ENCODE peak calls at places on chromosomes 6 and 20, in six cellular contexts. One of them, this sample, is unnamed. For H3K27me3, the result is how much of the 10 kb centered on the place peaks cover.

GRCh38 chr6:193773-194310 is 98.4 kb upstream of the DUSP22 start:
- DNase-seq in heart right ventricle: no peak
- DNase-seq in transverse colon: no peak
- DNase-seq in breast epithelium: no peak
- DNase-seq in PC-3: no peak
- DNase-seq in Caco-2: no peak
- DNase-seq in this sample: peak

GRCh38 chr6:137982418-137983189 is 115.5 kb downstream of the TNFAIP3 start:
- DNase-seq in heart right ventricle: no peak
- DNase-seq in transverse colon: no peak
- DNase-seq in breast epithelium: no peak
- DNase-seq in PC-3: no peak
- DNase-seq in Caco-2: no peak
- DNase-seq in this sample: no peak

GRCh38 chr6:87154641-87155271 is 609 bp upstream of the ZNF292 start:
- DNase-seq in heart right ventricle: no peak
- DNase-seq in transverse colon: no peak
- DNase-seq in breast epithelium: no peak
- DNase-seq in PC-3: peak
- DNase-seq in Caco-2: no peak
- DNase-seq in this sample: no peak

GRCh38 chr6:4316867-4317400 is 181.6 kb upstream of the ECI2 start:
- DNase-seq in heart right ventricle: peak
- DNase-seq in transverse colon: peak
- DNase-seq in breast epithelium: no peak
- DNase-seq in PC-3: peak
- DNase-seq in Caco-2: no peak
- DNase-seq in this sample: peak

GRCh38 chr6:132919028-132919427 is 104.7 kb downstream of the RPS12 start:
- DNase-seq in heart right ventricle: no peak
- DNase-seq in transverse colon: no peak
- DNase-seq in breast epithelium: no peak
- DNase-seq in PC-3: no peak
- DNase-seq in Caco-2: no peak
- DNase-seq in this sample: no peak

GRCh38 chr6:136501514-136501913 is 48.7 kb downstream of the MAP7 start:
- DNase-seq in heart right ventricle: no peak
- DNase-seq in transverse colon: no peak
- DNase-seq in breast epithelium: no peak
- DNase-seq in PC-3: no peak
- DNase-seq in Caco-2: no peak
- DNase-seq in this sample: no peak

GRCh38 chr6:73680289-73680688 is 15.7 kb upstream of the CD109 start:
- DNase-seq in heart right ventricle: no peak
- DNase-seq in transverse colon: no peak
- DNase-seq in breast epithelium: no peak
- DNase-seq in PC-3: peak
- DNase-seq in Caco-2: no peak
- DNase-seq in this sample: no peak

GRCh38 chr6:55293116-55293515 is 34.2 kb upstream of the GFRAL start:
- DNase-seq in heart right ventricle: no peak
- DNase-seq in transverse colon: no peak
- DNase-seq in breast epithelium: no peak
- DNase-seq in PC-3: peak
- DNase-seq in Caco-2: no peak
- DNase-seq in this sample: peak

GRCh38 chr6:134637282-134637681 is 312.6 kb downstream of the ALDH8A1 start:
- DNase-seq in heart right ventricle: no peak
- DNase-seq in transverse colon: no peak
- DNase-seq in breast epithelium: no peak
- DNase-seq in PC-3: no peak
- DNase-seq in Caco-2: no peak
- DNase-seq in this sample: no peak

GRCh38 chr20:62464990-62465389 is 10.8 kb downstream of the GATA5 start:
- DNase-seq in heart right ventricle: no peak
- DNase-seq in transverse colon: no peak
- DNase-seq in breast epithelium: no peak
- DNase-seq in PC-3: no peak
- DNase-seq in Caco-2: no peak
- DNase-seq in this sample: no peak

GRCh38 chr6:144580039-144580438 is 294.9 kb downstream of the UTRN start:
- DNase-seq in heart right ventricle: no peak
- DNase-seq in transverse colon: no peak
- DNase-seq in breast epithelium: no peak
- DNase-seq in PC-3: no peak
- DNase-seq in Caco-2: no peak
- DNase-seq in this sample: no peak

GRCh38 chr20:10357974-10358373 is 76.0 kb downstream of the MKKS start:
- DNase-seq in heart right ventricle: no peak
- DNase-seq in transverse colon: no peak
- DNase-seq in breast epithelium: no peak
- DNase-seq in PC-3: no peak
- DNase-seq in Caco-2: no peak
- DNase-seq in this sample: no peak

GRCh38 chr6:168160506-168161370 is 81.7 kb upstream of the FRMD1 start:
- DNase-seq in heart right ventricle: no peak
- DNase-seq in transverse colon: no peak
- DNase-seq in breast epithelium: no peak
- DNase-seq in PC-3: no peak
- DNase-seq in Caco-2: no peak
- DNase-seq in this sample: no peak

GRCh38 chr6:166456360-166457156 is 73.8 kb upstream of the MPC1 start:
- DNase-seq in heart right ventricle: no peak
- DNase-seq in transverse colon: peak
- DNase-seq in breast epithelium: no peak
- DNase-seq in PC-3: peak
- DNase-seq in Caco-2: no peak
- DNase-seq in this sample: no peak

GRCh38 chr20:35739294-35740163 is 2.5 kb downstream of the RBM39 start:
- DNase-seq in heart right ventricle: no peak
- DNase-seq in transverse colon: no peak
- DNase-seq in breast epithelium: no peak
- DNase-seq in PC-3: peak
- DNase-seq in Caco-2: no peak
- DNase-seq in this sample: no peak

GRCh38 chr6:82040405-82041221 is 206.9 kb downstream of the IBTK start:
- DNase-seq in heart right ventricle: no peak
- DNase-seq in transverse colon: no peak
- DNase-seq in breast epithelium: no peak
- DNase-seq in PC-3: peak
- DNase-seq in Caco-2: peak
- DNase-seq in this sample: no peak
- TF ChIP-seq CTCF in heart right ventricle: peak
- TF ChIP-seq CTCF in transverse colon: peak
- TF ChIP-seq CTCF in breast epithelium: peak
- TF ChIP-seq CTCF in PC-3: peak
- TF ChIP-seq CTCF in Caco-2: peak
- TF ChIP-seq CTCF in this sample: peak

DNA sequence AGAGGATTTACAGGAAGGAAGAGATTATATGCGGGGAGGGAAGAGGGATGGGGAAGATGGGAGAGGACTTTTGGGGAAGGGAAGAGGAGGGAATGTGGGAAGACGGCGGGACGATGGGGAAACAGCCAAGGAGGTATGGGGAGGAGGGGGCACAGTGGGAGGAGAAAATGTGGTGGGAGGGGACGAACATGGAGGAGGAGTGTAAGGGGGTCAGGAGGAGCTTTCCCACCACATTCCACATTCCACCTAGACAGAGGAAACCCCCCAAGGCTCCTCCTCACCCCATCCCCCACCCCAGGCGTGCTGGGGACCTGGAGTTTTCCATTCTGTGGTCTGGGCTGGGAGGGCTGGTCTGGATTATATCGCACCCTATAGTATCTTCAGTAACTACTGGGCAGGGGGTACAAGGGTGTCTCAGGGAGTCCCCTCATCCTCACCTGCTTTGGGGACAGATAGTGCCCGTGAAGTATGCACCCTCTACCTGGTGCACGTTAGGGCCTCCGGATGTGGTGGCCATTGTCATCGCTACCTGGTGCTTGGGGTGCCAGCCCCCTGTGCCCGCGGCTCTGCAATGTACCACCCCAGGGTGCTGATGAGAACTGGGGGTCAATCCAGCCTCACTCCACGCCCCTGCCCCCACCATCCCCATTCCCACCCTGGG is 684 bp upstream of the PTGIS start:
- DNase-seq in heart right ventricle: no peak
- DNase-seq in transverse colon: no peak
- DNase-seq in breast epithelium: no peak
- DNase-seq in PC-3: no peak
- DNase-seq in Caco-2: peak
- DNase-seq in this sample: no peak
- H3K4me3 ChIP-seq in heart right ventricle: peak
- H3K4me3 ChIP-seq in transverse colon: no peak
- H3K4me3 ChIP-seq in breast epithelium: peak
- H3K4me3 ChIP-seq in PC-3: no peak
- H3K4me3 ChIP-seq in Caco-2: no peak
- H3K4me3 ChIP-seq in this sample: no peak

GRCh38 chr6:108163644-108164536 is 1.9 kb upstream of the NR2E1 start:
- DNase-seq in heart right ventricle: no peak
- DNase-seq in transverse colon: no peak
- DNase-seq in breast epithelium: no peak
- DNase-seq in PC-3: no peak
- DNase-seq in Caco-2: no peak
- DNase-seq in this sample: no peak
- H3K27me3 ChIP-seq in heart right ventricle: half or more
- H3K27me3 ChIP-seq in transverse colon: half or more
- H3K27me3 ChIP-seq in breast epithelium: half or more
- H3K27me3 ChIP-seq in PC-3: under half
- H3K27me3 ChIP-seq in Caco-2: under half
- H3K27me3 ChIP-seq in this sample: under half

GRCh38 chr6:33091957-33092356 is 16.2 kb downstream of the HLA-DPB1 start:
- DNase-seq in heart right ventricle: peak
- DNase-seq in transverse colon: peak
- DNase-seq in breast epithelium: no peak
- DNase-seq in PC-3: peak
- DNase-seq in Caco-2: no peak
- DNase-seq in this sample: peak
- TF ChIP-seq CTCF in heart right ventricle: peak
- TF ChIP-seq CTCF in transverse colon: peak
- TF ChIP-seq CTCF in breast epithelium: no peak
- TF ChIP-seq CTCF in PC-3: peak
- TF ChIP-seq CTCF in Caco-2: no peak
- TF ChIP-seq CTCF in this sample: peak

DNA sequence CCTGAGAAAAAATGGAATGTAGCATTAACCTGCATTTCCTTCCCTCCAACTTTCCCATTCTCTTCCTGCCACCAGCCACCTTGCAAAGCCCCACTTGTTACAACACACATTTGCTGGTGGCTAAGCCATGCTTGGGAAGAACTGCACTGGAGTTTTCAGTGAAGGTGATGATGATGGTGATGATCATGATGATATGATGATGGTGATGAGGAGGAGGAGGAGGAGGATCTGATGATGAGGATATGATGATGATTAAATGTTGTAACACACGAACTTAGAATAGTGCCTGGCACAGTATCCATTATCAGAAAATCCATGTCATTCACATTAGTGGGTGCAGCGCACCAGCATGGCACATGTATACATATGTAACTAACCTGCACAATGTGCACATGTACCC is 297.2 kb downstream of the TSHZ2 start:
- DNase-seq in heart right ventricle: no peak
- DNase-seq in transverse colon: no peak
- DNase-seq in breast epithelium: no peak
- DNase-seq in PC-3: no peak
- DNase-seq in Caco-2: no peak
- DNase-seq in this sample: no peak
- H3K4me3 ChIP-seq in heart right ventricle: no peak
- H3K4me3 ChIP-seq in transverse colon: no peak
- H3K4me3 ChIP-seq in breast epithelium: no peak
- H3K4me3 ChIP-seq in PC-3: no peak
- H3K4me3 ChIP-seq in Caco-2: no peak
- H3K4me3 ChIP-seq in this sample: no peak

DNA sequence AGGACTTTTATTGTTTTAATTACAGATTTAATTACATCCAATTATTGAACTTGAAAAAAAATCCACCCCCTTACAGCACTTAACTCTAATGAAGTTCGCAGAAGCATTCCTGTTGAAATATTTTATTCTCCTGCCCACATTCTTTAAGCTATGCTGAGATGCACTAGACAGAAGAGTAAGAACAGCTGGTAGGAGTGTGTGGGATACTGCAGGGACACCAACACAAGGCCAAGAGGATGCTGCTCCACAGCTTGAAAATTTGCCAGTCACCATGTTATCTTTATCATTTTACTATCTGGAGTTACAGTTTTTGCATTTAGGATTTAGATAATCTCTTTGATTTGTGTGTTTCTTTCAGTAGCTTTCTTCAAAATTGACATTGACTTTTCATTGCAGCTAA is 180.7 kb downstream of the EPHA7 start:
- DNase-seq in heart right ventricle: no peak
- DNase-seq in transverse colon: no peak
- DNase-seq in breast epithelium: no peak
- DNase-seq in PC-3: no peak
- DNase-seq in Caco-2: no peak
- DNase-seq in this sample: no peak
- H3K27me3 ChIP-seq in heart right ventricle: under half
- H3K27me3 ChIP-seq in transverse colon: under half
- H3K27me3 ChIP-seq in breast epithelium: under half
- H3K27me3 ChIP-seq in PC-3: under half
- H3K27me3 ChIP-seq in Caco-2: under half
- H3K27me3 ChIP-seq in this sample: under half

DNA sequence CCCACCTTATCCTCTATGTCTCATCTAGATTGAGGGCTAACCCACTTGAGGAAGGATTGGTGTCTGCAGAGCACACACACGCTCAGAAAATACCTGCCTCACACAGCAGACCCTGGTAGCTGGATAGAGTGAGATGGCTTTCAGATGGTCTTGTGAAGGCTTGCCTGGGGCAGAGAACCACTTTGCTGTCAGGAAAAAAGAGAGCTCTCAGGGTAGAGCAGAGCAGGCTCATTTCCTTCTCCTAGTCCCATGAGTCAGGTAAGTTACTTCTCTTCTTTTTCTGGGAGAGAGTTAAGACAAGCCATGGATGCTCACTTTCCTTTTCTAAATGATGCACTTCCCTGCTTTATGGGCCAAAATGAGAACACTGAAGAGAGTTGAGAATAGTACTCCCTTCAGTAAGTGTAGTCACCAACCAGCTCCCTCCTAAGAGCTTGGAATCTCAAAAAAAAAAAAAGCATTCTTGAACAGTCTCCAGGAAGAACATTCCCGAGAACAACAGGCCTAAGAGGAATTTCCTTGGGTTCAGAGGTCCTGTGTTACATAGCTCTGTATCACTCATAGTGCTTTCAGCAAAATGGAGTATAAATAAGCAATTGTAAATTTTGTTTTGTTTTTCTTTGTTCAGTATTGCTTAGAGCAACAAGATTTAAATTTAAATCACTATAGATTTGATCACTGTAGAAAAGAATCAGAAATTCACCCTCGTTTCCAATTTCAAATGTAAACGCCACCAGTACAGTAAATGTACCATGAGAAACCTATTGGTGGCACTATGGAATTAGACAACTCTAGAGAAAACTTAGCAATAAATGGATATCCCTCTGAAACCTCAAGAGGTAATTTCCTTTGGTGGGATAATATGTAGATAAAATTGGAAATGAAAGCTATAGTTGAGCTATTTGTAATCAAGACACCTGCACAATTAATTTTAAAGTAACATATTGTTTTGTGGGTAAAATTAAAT is 530.3 kb downstream of the RFPL4B start:
- DNase-seq in heart right ventricle: no peak
- DNase-seq in transverse colon: no peak
- DNase-seq in breast epithelium: no peak
- DNase-seq in PC-3: peak
- DNase-seq in Caco-2: no peak
- DNase-seq in this sample: no peak
- TF ChIP-seq CTCF in heart right ventricle: peak
- TF ChIP-seq CTCF in transverse colon: peak
- TF ChIP-seq CTCF in breast epithelium: no peak
- TF ChIP-seq CTCF in PC-3: peak
- TF ChIP-seq CTCF in Caco-2: no peak
- TF ChIP-seq CTCF in this sample: no peak

GRCh38 chr6:158717341-158718328 is 67.8 kb downstream of the SYTL3 start:
- DNase-seq in heart right ventricle: no peak
- DNase-seq in transverse colon: no peak
- DNase-seq in breast epithelium: no peak
- DNase-seq in PC-3: no peak
- DNase-seq in Caco-2: no peak
- DNase-seq in this sample: peak
- H3K4me3 ChIP-seq in heart right ventricle: no peak
- H3K4me3 ChIP-seq in transverse colon: no peak
- H3K4me3 ChIP-seq in breast epithelium: no peak
- H3K4me3 ChIP-seq in PC-3: no peak
- H3K4me3 ChIP-seq in Caco-2: no peak
- H3K4me3 ChIP-seq in this sample: no peak